ENCODE peak calls at places on chromosomes 1 and 21, in five cellular contexts. X is upper lobe of right lung, L is fibroblast of lung, N is kidney epithelial cell, M is stomach. R is an unnamed sample. For H3K36me3, the result is how much of the 10 kb centered on the place peaks cover.

GRCh38 chr1:11797525-11798216 is 8.1 kb downstream of the MTHFR start:
- DNase-seq in X (peak), L (peak), N (peak), M (no peak), R (no peak)

GRCh38 chr1:236083650-236084385 is 18.9 kb upstream of the NID1 start:
- DNase-seq in X (no peak), L (peak), N (no peak), M (no peak), R (peak)

GRCh38 chr1:20725189-20726106 is 7.1 kb downstream of the SH2D5 start:
- DNase-seq in X (peak), L (peak), N (peak), M (no peak), R (peak)

GRCh38 chr1:164563821-164564251 is 4.9 kb downstream of the PBX1 start:
- DNase-seq in X (no peak), L (peak), N (no peak), M (no peak), R (peak)

GRCh38 chr1:224274970-224275626 is 54.9 kb downstream of the NVL start:
- DNase-seq in X (no peak), L (no peak), N (no peak), M (no peak), R (no peak)

GRCh38 chr1:180156201-180156600 is 1.5 kb downstream of the QSOX1 start:
- DNase-seq in X (no peak), L (no peak), N (no peak), M (no peak), R (no peak)

GRCh38 chr1:218779341-218779831 is 394.3 kb upstream of the LYPLAL1 start:
- DNase-seq in X (no peak), L (peak), N (peak), M (no peak), R (peak)

GRCh38 chr1:57188169-57188568 is 222.4 kb upstream of the C8B start:
- DNase-seq in X (no peak), L (no peak), N (no peak), M (no peak), R (peak)

GRCh38 chr21:35641271-35642016 is 418.9 kb downstream of the SETD4 start:
- DNase-seq in X (no peak), L (peak), N (no peak), M (no peak), R (no peak)

GRCh38 chr1:184191181-184191601 is 139.7 kb downstream of the TSEN15 start:
- DNase-seq in X (no peak), L (peak), N (no peak), M (no peak), R (no peak)

GRCh38 chr1:220926146-220926545 is 46.9 kb downstream of the HLX start:
- DNase-seq in X (no peak), L (no peak), N (no peak), M (no peak), R (no peak)

GRCh38 chr1:83931658-83932253 is 67.2 kb downstream of the TTLL7 start:
- DNase-seq in X (no peak), L (peak), N (peak), M (no peak), R (peak)

GRCh38 chr1:210755991-210756669 is 377.8 kb downstream of the KCNH1 start:
- DNase-seq in X (no peak), L (no peak), N (no peak), M (no peak), R (no peak)

GRCh38 chr1:118788372-118788955 is 199.7 kb downstream of the TBX15 start:
- DNase-seq in X (no peak), L (peak), N (peak), M (no peak), R (peak)

GRCh38 chr1:199002670-199003069 is 363.8 kb downstream of the PTPRC start:
- DNase-seq in X (no peak), L (no peak), N (no peak), M (no peak), R (no peak)

GRCh38 chr1:23930861-23931471 is 17.8 kb upstream of the CNR2 start:
- DNase-seq in X (peak), L (peak), N (peak), M (peak), R (peak)

GRCh38 chr1:167714851-167715652 is 6.7 kb upstream of the MPZL1 start:
- DNase-seq in X (peak), L (peak), N (no peak), M (peak), R (peak)

GRCh38 chr1:154752273-154753030 is 117.6 kb downstream of the KCNN3 start:
- DNase-seq in X (no peak), L (no peak), N (no peak), M (peak), R (no peak)

GRCh38 chr1:183272390-183272801 is 86.3 kb downstream of the LAMC2 start:
- DNase-seq in X (no peak), L (peak), N (peak), M (no peak), R (peak)

GRCh38 chr1:226714148-226714547 is 24.9 kb downstream of the ITPKB start:
- DNase-seq in X (no peak), L (peak), N (no peak), M (no peak), R (peak)

GRCh38 chr1:115433483-115433882 is 95.4 kb upstream of the NGF start:
- DNase-seq in X (no peak), L (no peak), N (no peak), M (no peak), R (no peak)

GRCh38 chr1:208254862-208255261 is 10.7 kb upstream of the PLXNA2 start:
- DNase-seq in X (no peak), L (peak), N (no peak), M (no peak), R (peak)

GRCh38 chr1:109777436-109777835 is 13.7 kb upstream of the EPS8L3 start:
- DNase-seq in X (peak), L (no peak), N (no peak), M (no peak), R (no peak)

GRCh38 chr1:110187139-110187890 is 22.8 kb upstream of the KCNC4 start:
- DNase-seq in X (no peak), L (peak), N (no peak), M (no peak), R (no peak)

GRCh38 chr1:36465731-36466369 is 1.7 kb upstream of the MRPS15 start:
- DNase-seq in X (no peak), L (peak), N (no peak), M (no peak), R (peak)

GRCh38 chr1:116961599-116961998 is 40.0 kb upstream of the CD101 start:
- DNase-seq in X (no peak), L (no peak), N (no peak), M (no peak), R (no peak)

GRCh38 chr1:116962976-116963639 is 38.5 kb upstream of the CD101 start:
- DNase-seq in X (no peak), L (peak), N (no peak), M (no peak), R (no peak)

GRCh38 chr1:116971481-116971880 is 30.1 kb upstream of the CD101 start:
- DNase-seq in X (no peak), L (peak), N (no peak), M (no peak), R (no peak)

GRCh38 chr1:116968724-116969123 is 32.8 kb upstream of the CD101 start:
- DNase-seq in X (no peak), L (no peak), N (no peak), M (no peak), R (no peak)

DNA sequence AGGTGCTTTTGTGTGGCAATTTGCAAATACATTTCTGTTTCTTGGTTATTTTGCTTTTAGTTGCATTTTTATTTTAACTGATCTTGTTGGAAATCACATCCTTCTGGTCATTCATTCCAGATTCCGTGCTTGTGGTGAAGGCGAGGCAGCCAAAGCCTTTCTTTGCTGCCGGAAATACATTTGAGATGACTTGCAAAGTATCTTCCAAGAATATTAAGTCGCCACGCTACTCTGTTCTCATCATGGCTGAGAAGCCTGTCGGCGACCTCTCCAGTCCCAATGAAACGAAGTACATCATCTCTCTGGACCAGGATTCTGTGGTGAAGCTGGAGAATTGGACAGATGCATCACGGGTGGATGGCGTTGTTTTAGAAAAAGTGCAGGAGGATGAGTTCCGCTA is 34.8 kb upstream of the CD101 start:
- DNase-seq in X (no peak), L (peak), N (no peak), M (no peak), R (no peak)
- H3K4me3 ChIP-seq in X (no peak), L (no peak), N (no peak), M (no peak), R (no peak)

DNA sequence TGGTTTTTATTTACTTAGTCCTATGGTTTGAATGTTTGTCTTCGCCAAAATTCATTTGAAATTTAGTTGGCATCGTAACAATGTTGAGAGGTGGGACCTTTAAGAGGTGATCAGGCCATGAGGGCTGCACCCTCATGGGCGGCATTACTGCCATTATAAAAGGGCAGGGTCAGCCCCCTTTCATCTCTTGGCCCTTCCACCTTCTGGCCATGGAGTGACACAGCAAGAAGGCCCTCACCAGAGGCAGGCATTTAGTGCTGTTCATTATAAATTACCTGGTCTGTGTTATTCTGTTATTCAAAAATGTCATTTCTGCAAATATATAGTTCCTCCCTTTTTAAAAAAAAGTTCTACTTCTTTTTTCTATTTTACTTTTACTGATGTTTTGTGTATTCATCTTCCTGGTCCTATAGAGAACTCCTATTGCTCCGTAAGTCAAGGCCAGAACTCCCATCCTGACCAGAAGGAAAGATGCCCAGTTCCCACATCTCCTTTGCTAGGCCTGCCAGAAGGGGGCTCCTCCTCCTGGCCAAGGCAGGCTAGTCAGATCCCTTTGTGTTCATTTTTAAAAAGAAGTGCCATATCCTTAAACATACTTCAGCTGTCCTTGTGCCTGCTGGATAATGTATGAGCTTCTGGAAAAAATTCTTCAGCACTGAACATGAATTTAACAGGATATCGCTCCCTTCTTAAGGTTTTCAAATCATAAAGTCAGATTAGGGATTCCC is 10.0 kb upstream of the LBR start:
- DNase-seq in X (no peak), L (peak), N (no peak), M (no peak), R (no peak)
- TF ChIP-seq CTCF in X (peak), L (peak), N (peak), M (no peak), R (peak)

DNA sequence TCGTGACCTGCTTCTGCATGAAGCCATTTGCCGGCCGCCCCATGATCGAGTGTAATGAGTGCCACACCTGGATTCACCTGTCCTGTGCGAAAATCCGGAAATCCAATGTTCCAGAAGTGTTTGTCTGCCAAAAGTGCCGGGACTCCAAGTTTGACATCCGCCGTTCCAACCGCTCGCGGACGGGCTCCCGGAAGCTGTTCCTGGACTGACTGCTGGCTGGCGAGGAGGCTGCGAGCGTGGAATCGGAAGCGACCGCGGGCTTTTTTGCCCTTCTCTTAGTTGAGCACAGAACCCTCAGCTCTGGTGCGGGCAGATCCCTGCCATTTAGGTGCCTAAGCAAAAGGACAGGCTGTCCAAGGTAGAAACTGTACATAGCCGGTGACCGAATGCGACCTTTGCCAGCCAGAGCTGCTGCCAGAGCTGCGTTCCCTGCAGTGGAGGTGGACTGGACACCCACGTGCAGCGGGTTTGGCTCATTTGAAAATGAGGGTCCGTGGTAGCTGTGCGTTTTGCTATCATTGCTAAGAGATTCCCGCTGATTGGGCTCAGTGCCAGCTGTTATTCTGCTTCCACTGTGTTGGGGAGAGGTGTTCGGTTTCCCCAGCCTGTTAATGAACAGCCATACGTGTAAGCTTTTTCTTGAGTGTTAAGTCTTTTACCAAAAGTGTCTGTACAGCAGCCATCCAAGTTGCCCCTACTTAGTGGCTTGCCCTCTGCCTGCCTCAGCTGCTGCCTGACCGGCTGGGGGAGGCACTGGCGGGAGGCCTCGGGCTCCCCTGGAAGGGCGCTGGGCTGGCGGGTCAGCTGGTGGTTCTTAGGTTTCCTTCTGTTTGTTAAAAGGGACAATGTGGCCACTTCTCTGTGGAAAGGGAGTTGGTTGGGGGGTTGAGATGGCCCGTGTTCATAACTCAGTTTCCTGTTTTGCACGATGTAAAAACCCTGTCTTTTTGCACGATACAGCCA is 3.0 kb upstream of the THAP3 start:
- DNase-seq in X (no peak), L (no peak), N (no peak), M (no peak), R (no peak)
- H3K36me3 ChIP-seq in X (under half), L (under half), N (under half), M (under half), R (under half)

DNA sequence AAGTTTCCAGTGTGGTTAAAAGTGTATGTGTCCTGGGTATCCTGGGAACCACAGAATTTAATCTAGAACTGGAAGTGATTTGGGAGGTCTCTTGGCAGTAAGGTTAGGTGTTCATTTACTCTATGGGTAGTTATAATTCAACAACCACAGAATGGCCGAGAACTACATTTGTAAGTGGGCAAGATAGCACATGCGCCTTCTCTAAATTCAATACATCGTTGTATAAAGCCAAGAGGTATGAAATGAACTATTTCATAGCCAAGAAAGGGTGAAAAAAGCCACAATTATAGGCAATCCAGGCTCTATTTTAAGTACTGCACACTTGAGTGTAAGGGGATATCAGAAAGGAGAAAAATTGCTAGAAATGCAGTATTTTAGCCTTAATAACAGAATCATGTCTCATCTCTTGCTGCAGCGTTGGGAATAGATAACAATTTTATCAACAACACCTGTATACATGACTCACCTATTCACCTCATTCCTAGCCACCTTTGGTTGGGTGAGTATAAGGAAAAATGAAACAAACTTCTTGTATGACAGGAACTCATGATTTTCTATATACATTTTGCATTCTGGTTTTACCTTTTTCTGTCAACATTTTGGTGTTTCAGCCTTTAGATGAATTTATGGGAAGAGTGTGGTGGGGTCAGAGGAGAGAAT is 4.5 kb downstream of the SDCCAG8 start:
- DNase-seq in X (no peak), L (no peak), N (no peak), M (no peak), R (peak)
- H3K4me3 ChIP-seq in X (no peak), L (no peak), N (no peak), M (no peak), R (no peak)

DNA sequence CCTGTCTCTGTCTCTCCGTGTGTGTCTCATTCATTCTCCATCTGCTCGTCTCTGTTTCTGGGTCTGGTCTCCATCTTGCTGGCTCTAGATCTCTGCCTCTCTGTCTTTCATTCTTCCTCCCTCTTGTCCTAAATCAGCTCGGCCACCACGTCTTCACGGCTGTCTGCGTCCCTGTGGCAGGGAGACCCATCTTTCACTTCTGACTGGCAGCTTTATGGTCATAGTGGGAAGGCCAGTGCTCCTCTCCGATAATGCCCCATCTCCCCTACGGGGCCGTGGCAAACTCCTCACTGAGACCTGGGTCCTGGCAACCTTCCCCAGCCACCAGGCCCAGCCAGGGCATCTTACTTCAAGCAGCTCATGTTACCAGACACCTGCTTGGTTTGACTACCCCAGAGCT is 5.2 kb upstream of the COL16A1 start:
- DNase-seq in X (no peak), L (no peak), N (no peak), M (no peak), R (no peak)
- TF ChIP-seq CTCF in X (no peak), L (no peak), N (no peak), M (no peak), R (no peak)

GRCh38 chr1:173946380-173946921 is 29.3 kb upstream of the SERPINC1 start:
- DNase-seq in X (no peak), L (no peak), N (no peak), M (no peak), R (peak)

GRCh38 chr1:173954179-173954578 is 37.1 kb upstream of the SERPINC1 start:
- DNase-seq in X (no peak), L (peak), N (no peak), M (no peak), R (no peak)

DNA sequence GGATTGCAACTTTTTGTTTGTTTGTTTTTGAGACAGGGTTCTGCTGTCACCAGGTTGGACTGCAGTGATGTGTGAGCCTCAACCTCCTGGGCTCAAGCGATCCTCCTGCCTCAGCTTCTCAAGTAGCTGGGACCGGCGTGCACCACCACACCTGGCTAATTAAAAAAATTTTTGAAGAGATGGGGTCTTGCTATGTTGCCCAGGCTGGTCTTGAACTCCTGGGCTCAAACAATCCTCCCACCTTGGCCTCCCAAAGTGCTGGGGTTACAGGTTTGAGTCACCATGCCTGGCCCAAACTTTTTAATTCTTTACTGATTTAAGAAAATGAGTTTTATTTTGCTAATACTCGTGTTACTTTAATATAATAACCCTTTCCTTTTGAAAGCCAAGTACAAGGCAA is 31.5 kb upstream of the SERPINC1 start:
- DNase-seq in X (no peak), L (no peak), N (no peak), M (no peak), R (no peak)
- H3K36me3 ChIP-seq in X (half or more), L (under half), N (under half), M (half or more), R (under half)

DNA sequence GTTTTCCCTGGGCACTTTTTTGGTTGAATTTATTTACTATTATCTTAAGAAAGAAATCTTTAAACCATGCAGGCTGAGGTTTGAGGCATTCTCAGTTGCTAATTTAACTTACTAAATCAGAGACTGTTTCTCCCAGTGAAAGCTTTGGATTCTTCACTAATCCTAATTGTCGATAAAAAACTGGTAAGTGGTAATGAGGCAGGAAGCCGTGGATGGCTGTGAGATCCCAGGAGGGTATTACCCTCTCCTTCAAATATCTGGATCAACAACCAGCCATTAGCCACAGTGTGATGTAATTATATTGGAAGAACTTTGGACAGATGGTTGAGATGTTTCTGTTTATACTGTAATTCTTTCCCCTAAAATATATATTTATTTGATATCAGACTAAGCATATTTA is 485.0 kb downstream of the DISC1 start:
- DNase-seq in X (no peak), L (peak), N (no peak), M (no peak), R (no peak)
- H3K4me3 ChIP-seq in X (no peak), L (no peak), N (no peak), M (no peak), R (no peak)

GRCh38 chr1:112674986-112675727 is 698 bp downstream of the MOV10 start:
- DNase-seq in X (peak), L (no peak), N (no peak), M (no peak), R (no peak)
- TF ChIP-seq CTCF in X (peak), L (no peak), N (no peak), M (no peak), R (peak)

DNA sequence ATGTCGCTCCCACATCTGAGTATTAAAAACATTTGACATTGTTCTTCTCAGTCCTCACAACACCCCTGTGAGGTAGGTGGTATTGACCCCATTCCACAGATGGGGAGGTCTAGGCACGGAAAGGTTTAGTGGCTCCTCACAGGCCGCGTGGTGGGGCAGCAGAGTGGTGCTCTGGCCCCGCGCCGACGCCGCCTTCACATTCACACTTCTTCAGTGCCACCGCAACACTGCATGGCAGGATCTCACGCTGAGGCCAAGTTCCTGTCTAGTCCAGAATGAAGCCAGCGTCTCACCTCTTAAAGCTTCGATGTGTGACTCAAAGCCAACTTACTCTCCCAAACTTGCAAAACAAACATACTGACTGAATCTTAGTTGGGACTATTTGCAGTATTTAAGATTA is 12.1 kb downstream of the ICMT start:
- DNase-seq in X (no peak), L (no peak), N (no peak), M (no peak), R (no peak)
- H3K36me3 ChIP-seq in X (half or more), L (under half), N (under half), M (under half), R (under half)